ENCODE peak calls at places on chromosomes 2 and 18, in five cellular contexts. G, V, Y, L and J are unnamed samples.

GRCh38 chr2:67626656-67627055 is 229.5 kb downstream of the ETAA1 start:
- DNase-seq in G (no peak), V (no peak), Y (no peak), L (no peak), J (no peak)

GRCh38 chr18:7954229-7954628 is 387.1 kb downstream of the PTPRM start:
- DNase-seq in G (no peak), V (no peak), Y (no peak), L (no peak), J (no peak)

GRCh38 chr2:54599914-54600313 is 123.5 kb upstream of the EML6 start:
- DNase-seq in G (peak), V (no peak), Y (no peak), L (no peak), J (no peak)

GRCh38 chr2:71702971-71703898 is 249.9 kb downstream of the DYSF start:
- DNase-seq in G (no peak), V (no peak), Y (no peak), L (no peak), J (peak)

GRCh38 chr18:12552884-12553242 is 105.0 kb downstream of the SPIRE1 start:
- DNase-seq in G (peak), V (no peak), Y (no peak), L (no peak), J (no peak)

GRCh38 chr2:150046211-150046610 is 441.3 kb downstream of the RND3 start:
- DNase-seq in G (no peak), V (no peak), Y (no peak), L (no peak), J (no peak)

GRCh38 chr18:45739848-45740247 is 15.9 kb downstream of the SLC14A1 start:
- DNase-seq in G (no peak), V (no peak), Y (no peak), L (no peak), J (no peak)

GRCh38 chr18:3248670-3249359 is 1.2 kb downstream of the MYL12A start:
- DNase-seq in G (peak), V (no peak), Y (peak), L (no peak), J (no peak)

GRCh38 chr2:163601377-163601776 is 134.4 kb downstream of the FIGN start:
- DNase-seq in G (peak), V (no peak), Y (no peak), L (no peak), J (no peak)